ENCODE peak calls at places on chromosomes 1 and 21, in seven cellular contexts. One of them, this sample, is unnamed. For H3K4me1, the result is how much of the 10 kb centered on the place peaks cover.

GRCh38 chr21:44065428-44065827 is 41.8 kb upstream of the PWP2 start:
- DNase-seq in neural progenitor cell: no peak
- DNase-seq in prostate gland: no peak
- DNase-seq in endodermal cell: no peak
- DNase-seq in CD8-positive, alpha-beta memory T cell: peak
- DNase-seq in IMR-90: peak
- DNase-seq in heart right ventricle: no peak
- DNase-seq in this sample: no peak

GRCh38 chr1:164760585-164760968 is 201.6 kb downstream of the PBX1 start:
- DNase-seq in heart right ventricle: no peak
- DNase-seq in IMR-90: no peak
- DNase-seq in endodermal cell: no peak
- DNase-seq in CD8-positive, alpha-beta memory T cell: no peak
- DNase-seq in neural progenitor cell: no peak
- DNase-seq in prostate gland: no peak
- DNase-seq in this sample: no peak

GRCh38 chr1:68011786-68012375 is 38.5 kb downstream of the DIRAS3 start:
- DNase-seq in IMR-90: peak
- DNase-seq in endodermal cell: no peak
- DNase-seq in heart right ventricle: no peak
- DNase-seq in neural progenitor cell: peak
- DNase-seq in prostate gland: no peak
- DNase-seq in CD8-positive, alpha-beta memory T cell: no peak
- DNase-seq in this sample: peak

GRCh38 chr1:99003911-99004269 is 771 bp downstream of the PLPPR5 start:
- DNase-seq in CD8-positive, alpha-beta memory T cell: no peak
- DNase-seq in endodermal cell: peak
- DNase-seq in heart right ventricle: no peak
- DNase-seq in IMR-90: no peak
- DNase-seq in prostate gland: no peak
- DNase-seq in neural progenitor cell: peak
- DNase-seq in this sample: no peak

GRCh38 chr1:227469708-227470107 is 93.6 kb upstream of the ZNF678 start:
- DNase-seq in CD8-positive, alpha-beta memory T cell: no peak
- DNase-seq in neural progenitor cell: no peak
- DNase-seq in prostate gland: no peak
- DNase-seq in heart right ventricle: no peak
- DNase-seq in IMR-90: no peak
- DNase-seq in endodermal cell: no peak
- DNase-seq in this sample: no peak

GRCh38 chr21:29261555-29262540 is 36.9 kb upstream of the BACH1 start:
- DNase-seq in heart right ventricle: no peak
- DNase-seq in neural progenitor cell: no peak
- DNase-seq in IMR-90: no peak
- DNase-seq in endodermal cell: no peak
- DNase-seq in prostate gland: peak
- DNase-seq in CD8-positive, alpha-beta memory T cell: no peak
- DNase-seq in this sample: peak

GRCh38 chr21:28066051-28066450 is 926.6 kb downstream of the LTN1 start:
- DNase-seq in endodermal cell: no peak
- DNase-seq in prostate gland: no peak
- DNase-seq in IMR-90: peak
- DNase-seq in neural progenitor cell: no peak
- DNase-seq in heart right ventricle: no peak
- DNase-seq in CD8-positive, alpha-beta memory T cell: no peak
- DNase-seq in this sample: peak

GRCh38 chr21:31803039-31804007 is 69.5 kb upstream of the HUNK start:
- DNase-seq in neural progenitor cell: no peak
- DNase-seq in IMR-90: no peak
- DNase-seq in CD8-positive, alpha-beta memory T cell: no peak
- DNase-seq in endodermal cell: no peak
- DNase-seq in heart right ventricle: no peak
- DNase-seq in prostate gland: no peak
- DNase-seq in this sample: no peak

GRCh38 chr1:169491845-169492281 is 6.1 kb upstream of the SLC19A2 start:
- DNase-seq in CD8-positive, alpha-beta memory T cell: no peak
- DNase-seq in IMR-90: peak
- DNase-seq in prostate gland: no peak
- DNase-seq in endodermal cell: no peak
- DNase-seq in heart right ventricle: no peak
- DNase-seq in neural progenitor cell: no peak
- DNase-seq in this sample: no peak

GRCh38 chr1:194230351-194231144 is 1044.1 kb upstream of the B3GALT2 start:
- DNase-seq in prostate gland: no peak
- DNase-seq in endodermal cell: no peak
- DNase-seq in IMR-90: no peak
- DNase-seq in CD8-positive, alpha-beta memory T cell: no peak
- DNase-seq in heart right ventricle: no peak
- DNase-seq in neural progenitor cell: no peak
- DNase-seq in this sample: no peak

GRCh38 chr1:84700065-84700464 is 9.8 kb upstream of the SSX2IP start:
- DNase-seq in neural progenitor cell: no peak
- DNase-seq in heart right ventricle: no peak
- DNase-seq in IMR-90: no peak
- DNase-seq in endodermal cell: no peak
- DNase-seq in CD8-positive, alpha-beta memory T cell: no peak
- DNase-seq in prostate gland: no peak
- DNase-seq in this sample: no peak

GRCh38 chr1:241637046-241637590 is 3.1 kb downstream of the CHML start:
- DNase-seq in IMR-90: peak
- DNase-seq in endodermal cell: no peak
- DNase-seq in neural progenitor cell: no peak
- DNase-seq in heart right ventricle: no peak
- DNase-seq in CD8-positive, alpha-beta memory T cell: no peak
- DNase-seq in prostate gland: no peak
- DNase-seq in this sample: no peak

GRCh38 chr1:239616686-239617085 is 230.3 kb downstream of the CHRM3 start:
- DNase-seq in endodermal cell: no peak
- DNase-seq in heart right ventricle: no peak
- DNase-seq in prostate gland: no peak
- DNase-seq in neural progenitor cell: no peak
- DNase-seq in CD8-positive, alpha-beta memory T cell: no peak
- DNase-seq in IMR-90: no peak
- DNase-seq in this sample: no peak

GRCh38 chr1:1752190-1752589 is 26.1 kb downstream of the NADK start:
- DNase-seq in endodermal cell: no peak
- DNase-seq in neural progenitor cell: no peak
- DNase-seq in prostate gland: no peak
- DNase-seq in IMR-90: no peak
- DNase-seq in heart right ventricle: no peak
- DNase-seq in CD8-positive, alpha-beta memory T cell: no peak
- DNase-seq in this sample: no peak

GRCh38 chr1:112386786-112387346 is 9.1 kb upstream of the CTTNBP2NL start:
- DNase-seq in endodermal cell: no peak
- DNase-seq in heart right ventricle: no peak
- DNase-seq in CD8-positive, alpha-beta memory T cell: no peak
- DNase-seq in IMR-90: no peak
- DNase-seq in neural progenitor cell: no peak
- DNase-seq in prostate gland: no peak
- DNase-seq in this sample: no peak

GRCh38 chr1:72936151-72936740 is 653.9 kb upstream of the NEGR1 start:
- DNase-seq in neural progenitor cell: no peak
- DNase-seq in prostate gland: no peak
- DNase-seq in CD8-positive, alpha-beta memory T cell: no peak
- DNase-seq in endodermal cell: no peak
- DNase-seq in IMR-90: no peak
- DNase-seq in heart right ventricle: no peak
- DNase-seq in this sample: no peak

GRCh38 chr1:162195567-162195966 is 126.1 kb downstream of the NOS1AP start:
- DNase-seq in IMR-90: no peak
- DNase-seq in endodermal cell: no peak
- DNase-seq in prostate gland: no peak
- DNase-seq in CD8-positive, alpha-beta memory T cell: no peak
- DNase-seq in neural progenitor cell: no peak
- DNase-seq in heart right ventricle: no peak
- DNase-seq in this sample: no peak

GRCh38 chr1:154353460-154353904 is 28.2 kb downstream of the ATP8B2 start:
- DNase-seq in IMR-90: peak
- DNase-seq in endodermal cell: peak
- DNase-seq in neural progenitor cell: peak
- DNase-seq in heart right ventricle: no peak
- DNase-seq in CD8-positive, alpha-beta memory T cell: no peak
- DNase-seq in prostate gland: no peak
- DNase-seq in this sample: peak

GRCh38 chr1:76562292-76562691 is 305.0 kb upstream of the ST6GALNAC5 start:
- DNase-seq in CD8-positive, alpha-beta memory T cell: no peak
- DNase-seq in neural progenitor cell: no peak
- DNase-seq in IMR-90: no peak
- DNase-seq in heart right ventricle: no peak
- DNase-seq in prostate gland: no peak
- DNase-seq in endodermal cell: no peak
- DNase-seq in this sample: no peak

GRCh38 chr1:246577720-246578106 is 11.5 kb downstream of the CNST start:
- DNase-seq in CD8-positive, alpha-beta memory T cell: no peak
- DNase-seq in prostate gland: no peak
- DNase-seq in endodermal cell: no peak
- DNase-seq in heart right ventricle: no peak
- DNase-seq in neural progenitor cell: no peak
- DNase-seq in IMR-90: peak
- DNase-seq in this sample: no peak

GRCh38 chr21:34553199-34553952 is 41.4 kb upstream of the KCNE1 start:
- DNase-seq in CD8-positive, alpha-beta memory T cell: no peak
- DNase-seq in heart right ventricle: no peak
- DNase-seq in prostate gland: no peak
- DNase-seq in endodermal cell: peak
- DNase-seq in neural progenitor cell: peak
- DNase-seq in IMR-90: peak
- DNase-seq in this sample: peak

GRCh38 chr1:42930178-42931107 is 28.2 kb downstream of the SLC2A1 start:
- DNase-seq in IMR-90: no peak
- DNase-seq in CD8-positive, alpha-beta memory T cell: no peak
- DNase-seq in prostate gland: no peak
- DNase-seq in heart right ventricle: no peak
- DNase-seq in endodermal cell: peak
- DNase-seq in neural progenitor cell: no peak
- DNase-seq in this sample: no peak

GRCh38 chr1:16970132-16970910 is 10.1 kb downstream of the MFAP2 start:
- DNase-seq in prostate gland: no peak
- DNase-seq in heart right ventricle: no peak
- DNase-seq in IMR-90: no peak
- DNase-seq in CD8-positive, alpha-beta memory T cell: no peak
- DNase-seq in neural progenitor cell: no peak
- DNase-seq in endodermal cell: no peak
- DNase-seq in this sample: no peak

GRCh38 chr1:8396912-8397406 is 79.0 kb downstream of the SLC45A1 start:
- DNase-seq in CD8-positive, alpha-beta memory T cell: no peak
- DNase-seq in prostate gland: no peak
- DNase-seq in endodermal cell: no peak
- DNase-seq in neural progenitor cell: no peak
- DNase-seq in IMR-90: peak
- DNase-seq in heart right ventricle: no peak
- DNase-seq in this sample: peak

GRCh38 chr1:8398086-8398485 is 80.2 kb downstream of the SLC45A1 start:
- DNase-seq in neural progenitor cell: no peak
- DNase-seq in endodermal cell: no peak
- DNase-seq in CD8-positive, alpha-beta memory T cell: no peak
- DNase-seq in IMR-90: no peak
- DNase-seq in prostate gland: no peak
- DNase-seq in heart right ventricle: no peak
- DNase-seq in this sample: no peak

GRCh38 chr1:8398677-8399076 is 80.8 kb downstream of the SLC45A1 start:
- DNase-seq in CD8-positive, alpha-beta memory T cell: no peak
- DNase-seq in prostate gland: no peak
- DNase-seq in heart right ventricle: no peak
- DNase-seq in endodermal cell: no peak
- DNase-seq in neural progenitor cell: no peak
- DNase-seq in IMR-90: no peak
- DNase-seq in this sample: no peak

GRCh38 chr1:8396083-8396911 is 78.4 kb downstream of the SLC45A1 start:
- DNase-seq in neural progenitor cell: peak
- DNase-seq in CD8-positive, alpha-beta memory T cell: no peak
- DNase-seq in endodermal cell: no peak
- DNase-seq in IMR-90: peak
- DNase-seq in heart right ventricle: no peak
- DNase-seq in prostate gland: no peak
- DNase-seq in this sample: no peak

GRCh38 chr1:8397511-8397910 is 79.6 kb downstream of the SLC45A1 start:
- DNase-seq in IMR-90: no peak
- DNase-seq in heart right ventricle: no peak
- DNase-seq in neural progenitor cell: no peak
- DNase-seq in endodermal cell: no peak
- DNase-seq in CD8-positive, alpha-beta memory T cell: no peak
- DNase-seq in prostate gland: no peak
- DNase-seq in this sample: no peak
- H3K4me1 ChIP-seq in IMR-90: under half
- H3K4me1 ChIP-seq in heart right ventricle: half or more
- H3K4me1 ChIP-seq in neural progenitor cell: under half
- H3K4me1 ChIP-seq in endodermal cell: under half
- H3K4me1 ChIP-seq in CD8-positive, alpha-beta memory T cell: half or more
- H3K4me1 ChIP-seq in prostate gland: under half
- H3K4me1 ChIP-seq in this sample: under half

GRCh38 chr1:40703316-40703715 is 11.8 kb downstream of the NFYC start:
- DNase-seq in CD8-positive, alpha-beta memory T cell: no peak
- DNase-seq in IMR-90: peak
- DNase-seq in prostate gland: no peak
- DNase-seq in heart right ventricle: no peak
- DNase-seq in neural progenitor cell: no peak
- DNase-seq in endodermal cell: no peak
- DNase-seq in this sample: no peak
- H3K4me1 ChIP-seq in CD8-positive, alpha-beta memory T cell: under half
- H3K4me1 ChIP-seq in IMR-90: under half
- H3K4me1 ChIP-seq in prostate gland: under half
- H3K4me1 ChIP-seq in heart right ventricle: half or more
- H3K4me1 ChIP-seq in neural progenitor cell: under half
- H3K4me1 ChIP-seq in endodermal cell: under half
- H3K4me1 ChIP-seq in this sample: under half

GRCh38 chr1:54180666-54181360 is 19.0 kb downstream of the CYB5RL start:
- DNase-seq in neural progenitor cell: peak
- DNase-seq in heart right ventricle: no peak
- DNase-seq in IMR-90: no peak
- DNase-seq in prostate gland: no peak
- DNase-seq in endodermal cell: no peak
- DNase-seq in CD8-positive, alpha-beta memory T cell: no peak
- DNase-seq in this sample: no peak
- H3K4me1 ChIP-seq in neural progenitor cell: under half
- H3K4me1 ChIP-seq in heart right ventricle: under half
- H3K4me1 ChIP-seq in IMR-90: under half
- H3K4me1 ChIP-seq in prostate gland: under half
- H3K4me1 ChIP-seq in endodermal cell: under half
- H3K4me1 ChIP-seq in CD8-positive, alpha-beta memory T cell: under half
- H3K4me1 ChIP-seq in this sample: under half

DNA sequence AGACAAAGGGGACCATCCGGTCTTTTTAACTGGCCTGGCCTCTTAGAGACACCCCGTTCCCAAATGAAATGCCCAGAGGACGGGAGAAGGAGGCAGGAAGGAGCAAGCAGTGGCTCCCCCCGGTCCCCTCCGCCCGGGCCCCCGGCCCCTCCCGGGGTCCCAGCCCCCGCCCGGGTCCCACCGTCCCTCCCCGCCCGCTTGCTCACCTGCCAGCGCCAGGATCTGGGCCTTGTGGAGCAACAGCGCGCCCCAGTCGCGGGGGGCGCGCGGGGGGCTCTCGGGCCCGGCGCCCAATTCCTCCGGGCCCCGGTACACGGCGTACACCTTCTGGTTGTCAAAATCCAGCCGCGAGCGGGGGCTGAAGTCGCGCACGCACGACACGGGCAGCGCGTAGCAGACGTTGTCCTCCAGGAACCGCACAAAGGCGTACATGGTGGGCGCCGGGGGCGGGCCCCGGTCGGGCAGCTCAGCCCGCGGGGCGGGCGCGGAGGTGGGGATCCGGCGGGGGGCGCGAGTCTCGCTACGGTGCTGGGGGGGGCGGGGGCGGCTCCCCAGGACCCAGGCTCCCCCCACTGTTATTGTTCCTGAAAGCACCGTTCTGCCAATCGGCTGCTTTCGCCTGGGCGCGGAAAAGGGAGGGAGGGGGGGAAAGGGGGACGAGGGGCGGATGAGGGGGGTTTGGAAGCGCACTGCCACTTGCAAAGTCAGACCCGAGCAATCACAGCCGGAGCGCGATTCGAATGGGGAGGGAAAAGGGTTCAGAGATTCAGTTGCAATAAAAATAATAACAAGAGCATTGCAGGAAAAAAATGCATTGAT is at the start of gene BEND5:
- DNase-seq in CD8-positive, alpha-beta memory T cell: peak
- DNase-seq in heart right ventricle: peak
- DNase-seq in prostate gland: peak
- DNase-seq in neural progenitor cell: peak
- DNase-seq in endodermal cell: peak
- DNase-seq in IMR-90: peak
- DNase-seq in this sample: no peak
- H3K4me1 ChIP-seq in CD8-positive, alpha-beta memory T cell: under half
- H3K4me1 ChIP-seq in heart right ventricle: under half
- H3K4me1 ChIP-seq in prostate gland: under half
- H3K4me1 ChIP-seq in neural progenitor cell: under half
- H3K4me1 ChIP-seq in endodermal cell: under half
- H3K4me1 ChIP-seq in IMR-90: under half
- H3K4me1 ChIP-seq in this sample: under half